ENCODE peak calls at places on chromosomes 11 and 22, in four cellular contexts. E is IMR-90, C is heart left ventricle, X is ovary. B is an unnamed sample.

GRCh38 chr11:108718466-108718865 is 53.6 kb downstream of the DDX10 start:
- DNase-seq in E (no peak), C (no peak), X (no peak), B (no peak)

GRCh38 chr22:36927671-36928070 is 14.2 kb downstream of the CSF2RB start:
- DNase-seq in E (no peak), C (no peak), X (no peak), B (no peak)

GRCh38 chr22:20571078-20571503 is 63.7 kb downstream of the MED15 start:
- DNase-seq in E (no peak), C (no peak), X (no peak), B (no peak)

GRCh38 chr11:123690490-123690889 is 36.1 kb upstream of the SCN3B start:
- DNase-seq in E (peak), C (no peak), X (no peak), B (peak)

GRCh38 chr11:104668797-104669463 is 229.3 kb downstream of the CASP12 start:
- DNase-seq in E (peak), C (no peak), X (no peak), B (peak)

GRCh38 chr11:119101367-119101758 is 290 bp downstream of the DPAGT1 start:
- DNase-seq in E (no peak), C (no peak), X (no peak), B (no peak)

GRCh38 chr22:20324139-20324516 is 4.3 kb upstream of the DGCR6L start:
- DNase-seq in E (no peak), C (no peak), X (no peak), B (no peak)

GRCh38 chr11:21806508-21806907 is 386.4 kb upstream of the ANO5 start:
- DNase-seq in E (no peak), C (no peak), X (no peak), B (no peak)

GRCh38 chr11:131579932-131580387 is 209.5 kb downstream of the NTM start:
- DNase-seq in E (peak), C (no peak), X (no peak), B (no peak)

GRCh38 chr11:45859661-45860140 is 12.4 kb downstream of the CRY2 start:
- DNase-seq in E (peak), C (peak), X (peak), B (peak)

GRCh38 chr11:105137286-105137685 is 2.3 kb downstream of the CARD18 start:
- DNase-seq in E (peak), C (no peak), X (no peak), B (no peak)

GRCh38 chr11:85813721-85814120 is 2.8 kb upstream of the SYTL2 start:
- DNase-seq in E (no peak), C (no peak), X (no peak), B (no peak)

GRCh38 chr22:40040927-40041326 is 46.2 kb downstream of the FAM83F start:
- DNase-seq in E (no peak), C (peak), X (no peak), B (no peak)

GRCh38 chr11:78266451-78266850 is 77.7 kb downstream of the USP35 start:
- DNase-seq in E (no peak), C (no peak), X (no peak), B (no peak)

GRCh38 chr11:31160504-31161422 is 208.8 kb downstream of the DCDC1 start:
- DNase-seq in E (no peak), C (no peak), X (no peak), B (no peak)

GRCh38 chr22:23903328-23903971 is 9.3 kb downstream of the MIF start:
- DNase-seq in E (peak), C (no peak), X (no peak), B (no peak)

GRCh38 chr11:2580444-2581050 is 119.2 kb downstream of the KCNQ1OT1 start:
- DNase-seq in E (no peak), C (peak), X (peak), B (no peak)

GRCh38 chr11:36308577-36308976 is 12.5 kb downstream of the PRR5L start:
- DNase-seq in E (no peak), C (no peak), X (no peak), B (no peak)

GRCh38 chr11:72406536-72407507 is 27.5 kb downstream of the CLPB start:
- DNase-seq in E (no peak), C (no peak), X (no peak), B (no peak)

GRCh38 chr11:1238767-1239595 is 16.1 kb downstream of the MUC5B start:
- DNase-seq in E (no peak), C (no peak), X (no peak), B (no peak)

GRCh38 chr11:3859373-3859881 is 4.0 kb downstream of the STIM1 start:
- DNase-seq in E (no peak), C (peak), X (no peak), B (no peak)

GRCh38 chr11:72306186-72306585 is 62.2 kb upstream of the PHOX2A start:
- DNase-seq in E (peak), C (no peak), X (no peak), B (no peak)

GRCh38 chr11:128451651-128452470 is 135.5 kb downstream of the ETS1 start:
- DNase-seq in E (peak), C (peak), X (peak), B (no peak)

GRCh38 chr22:23180301-23180892 is at the start of gene BCR:
- DNase-seq in E (peak), C (peak), X (peak), B (no peak)

GRCh38 chr11:107947904-107948303 is 19.7 kb downstream of the RAB39A start:
- DNase-seq in E (no peak), C (no peak), X (no peak), B (no peak)

GRCh38 chr11:66676931-66677598 is 622 bp downstream of the RBM4B start:
- DNase-seq in E (peak), C (no peak), X (no peak), B (no peak)

GRCh38 chr11:3992964-3993363 is 101.6 kb upstream of the RRM1 start:
- DNase-seq in E (no peak), C (no peak), X (no peak), B (no peak)

DNA sequence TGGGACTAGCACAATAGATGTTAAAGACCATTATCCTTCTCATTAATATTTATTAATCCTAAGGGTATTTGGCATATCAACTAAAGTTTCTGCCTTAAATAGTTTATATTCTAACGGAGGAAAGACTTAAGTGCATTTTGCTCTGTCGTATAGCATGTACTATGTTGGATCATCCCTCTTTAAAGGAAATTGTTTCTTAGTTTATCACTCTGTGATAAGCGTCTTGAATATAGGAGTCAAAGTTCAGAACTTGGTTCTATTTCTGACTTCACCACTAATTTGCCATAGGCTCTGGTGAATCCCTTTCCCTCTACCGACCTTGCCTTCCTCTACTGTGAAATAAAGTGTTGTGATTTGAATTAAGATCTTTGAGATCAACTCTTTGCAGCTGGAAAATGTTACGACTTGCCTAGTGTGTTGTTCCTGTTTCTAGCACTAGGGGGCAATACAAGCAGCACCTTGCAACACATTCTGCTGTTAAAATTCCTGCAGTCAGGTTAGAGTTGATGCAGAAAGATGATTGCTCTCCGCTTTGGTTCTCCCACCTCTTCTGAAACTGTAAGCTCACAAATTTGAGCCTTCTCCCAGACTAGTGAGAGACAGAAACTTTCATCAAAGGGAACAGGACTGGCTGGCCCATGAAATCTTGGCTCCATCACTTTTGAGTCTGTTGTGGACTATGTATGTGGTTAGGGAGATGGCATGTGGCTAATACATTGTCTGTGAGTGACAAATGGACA is 27.8 kb upstream of the ZNRF3 start:
- DNase-seq in E (peak), C (peak), X (peak), B (peak)
- TF ChIP-seq CTCF in E (peak), C (peak), X (peak), B (peak)

GRCh38 chr11:95922536-95923440 is 1.1 kb downstream of the MTMR2 start:
- DNase-seq in E (no peak), C (no peak), X (no peak), B (no peak)
- H3K4me3 ChIP-seq in E (peak), C (peak), X (peak), B (peak)

DNA sequence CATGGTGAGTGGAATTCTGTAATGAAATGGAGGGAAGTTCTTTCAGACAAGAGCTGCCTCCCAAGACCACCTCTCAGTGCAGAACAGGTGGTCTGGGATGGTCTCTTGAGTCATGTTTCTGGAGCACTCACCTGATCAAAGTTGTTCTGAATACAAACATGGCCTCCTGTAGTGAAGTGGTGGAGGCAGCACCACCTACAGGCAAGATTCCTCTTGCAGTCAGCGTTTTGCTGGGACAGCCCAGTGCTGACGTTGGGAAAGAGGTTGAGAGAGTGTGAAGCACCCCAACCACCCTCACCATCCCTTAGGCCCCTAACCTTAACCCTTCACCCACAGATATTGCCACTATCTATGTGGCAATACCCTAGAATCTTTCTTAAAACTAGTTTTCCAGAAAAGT is 371.4 kb downstream of the CADM1 start:
- DNase-seq in E (no peak), C (no peak), X (no peak), B (no peak)
- TF ChIP-seq CTCF in E (no peak), C (no peak), X (no peak), B (peak)

GRCh38 chr11:69708731-69709401 is 5.0 kb upstream of the FGF19 start:
- DNase-seq in E (no peak), C (no peak), X (no peak), B (no peak)

GRCh38 chr11:69707156-69707555 is 3.3 kb upstream of the FGF19 start:
- DNase-seq in E (no peak), C (no peak), X (no peak), B (no peak)

GRCh38 chr11:69715446-69715845 is 11.6 kb upstream of the FGF19 start:
- DNase-seq in E (no peak), C (no peak), X (no peak), B (no peak)

GRCh38 chr11:69716099-69716498 is 12.3 kb upstream of the FGF19 start:
- DNase-seq in E (no peak), C (no peak), X (no peak), B (no peak)

DNA sequence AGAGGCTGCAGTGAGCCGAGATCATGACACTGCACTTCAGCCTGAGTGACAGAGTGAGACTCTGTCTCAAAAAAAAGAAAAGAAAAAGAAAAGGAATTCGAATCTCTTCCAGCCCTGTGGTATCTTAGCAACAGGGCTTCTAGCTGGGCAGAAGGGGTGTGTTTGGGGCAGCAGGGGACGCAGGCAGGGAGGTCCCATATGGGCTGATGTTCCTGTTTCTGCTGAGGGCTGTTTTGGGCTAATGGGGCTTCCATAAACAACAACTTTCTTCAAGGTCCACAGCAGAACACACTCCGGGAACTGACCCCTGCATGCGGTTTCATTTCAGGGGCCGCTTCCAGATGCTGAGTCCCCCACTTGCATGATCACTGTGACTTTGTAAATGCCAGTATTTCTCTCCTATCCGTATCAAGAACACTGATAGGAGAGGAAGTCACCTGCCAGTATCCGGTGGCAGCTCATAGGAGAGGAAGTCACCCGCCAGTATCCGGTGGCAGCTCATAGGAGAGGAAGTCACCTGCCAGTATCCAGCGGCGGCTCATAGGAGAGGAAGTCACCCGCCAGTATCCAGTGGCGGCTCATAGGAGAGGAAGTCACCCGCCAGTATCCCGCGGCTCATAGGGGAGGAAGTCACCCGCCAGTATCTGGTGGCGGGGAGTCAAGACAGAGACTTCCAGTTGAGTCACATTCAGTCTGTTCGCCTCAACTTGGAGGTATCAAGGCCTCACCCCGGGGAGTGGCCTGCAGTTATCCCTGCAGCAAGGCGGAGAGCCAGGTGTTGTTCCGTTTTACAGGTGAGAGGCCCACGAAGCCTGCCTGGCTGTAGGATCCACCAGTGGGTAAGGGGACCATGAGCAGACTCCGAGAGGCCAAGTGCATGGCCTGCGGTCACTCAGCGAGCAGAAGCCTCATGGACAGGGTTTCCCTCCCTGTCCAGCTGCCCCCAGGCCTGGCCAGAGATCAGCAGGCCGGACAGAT is 8.3 kb upstream of the FGF19 start:
- DNase-seq in E (no peak), C (no peak), X (no peak), B (no peak)
- H3K4me3 ChIP-seq in E (no peak), C (no peak), X (no peak), B (no peak)

B was measured in HFF-Myc.